ENCODE peak calls at places on chromosome X, in five cellular contexts. N is dorsolateral prefrontal cortex, E is stomach, P is KG1, G is AG08396. V is an unnamed sample.

GRCh38 chrX:132533409-132533808 is 44.6 kb upstream of the MBNL3 start:
- DNase-seq in N (no peak), E (no peak), P (no peak), G (no peak), V (no peak)

GRCh38 chrX:3962511-3963350 is 249.3 kb upstream of the PRKX start:
- DNase-seq in N (no peak), E (no peak), P (no peak), G (peak), V (no peak)

GRCh38 chrX:46758163-46758955 is 559 bp downstream of the SLC9A7 start:
- DNase-seq in N (no peak), E (no peak), P (no peak), G (no peak), V (no peak)

GRCh38 chrX:69615779-69616519 is at the start of gene EDA:
- DNase-seq in N (peak), E (peak), P (no peak), G (peak), V (peak)

GRCh38 chrX:70613295-70613694 is 168.7 kb downstream of the DLG3 start:
- DNase-seq in N (no peak), E (no peak), P (no peak), G (peak), V (no peak)

GRCh38 chrX:69133561-69134542 is 31.4 kb downstream of the PJA1 start:
- DNase-seq in N (no peak), E (no peak), P (no peak), G (peak), V (no peak)

GRCh38 chrX:22424141-22424915 is 151.6 kb downstream of the CBLL2 start:
- DNase-seq in N (no peak), E (no peak), P (no peak), G (no peak), V (no peak)

GRCh38 chrX:33831211-33831610 is 300.9 kb downstream of the FAM47A start:
- DNase-seq in N (no peak), E (no peak), P (no peak), G (no peak), V (no peak)

GRCh38 chrX:53125506-53125905 is 31.6 kb downstream of the KANTR start:
- DNase-seq in N (no peak), E (no peak), P (no peak), G (no peak), V (no peak)

GRCh38 chrX:8851487-8851886 is 50.3 kb upstream of the FAM9A start:
- DNase-seq in N (no peak), E (no peak), P (no peak), G (no peak), V (no peak)

GRCh38 chrX:74535633-74536141 is 78.7 kb downstream of the RLIM start:
- DNase-seq in N (peak), E (peak), P (no peak), G (peak), V (peak)

GRCh38 chrX:17266171-17266570 is 108.8 kb upstream of the NHS start:
- DNase-seq in N (no peak), E (no peak), P (no peak), G (no peak), V (no peak)

GRCh38 chrX:46758956-46759644 is at the start of gene SLC9A7:
- DNase-seq in N (peak), E (peak), P (peak), G (peak), V (peak)

GRCh38 chrX:46686003-46686645 is 72.8 kb downstream of the SLC9A7 start:
- DNase-seq in N (no peak), E (no peak), P (peak), G (peak), V (no peak)

GRCh38 chrX:19174401-19175025 is 52.2 kb upstream of the ADGRG2 start:
- DNase-seq in N (no peak), E (no peak), P (no peak), G (peak), V (no peak)

GRCh38 chrX:17376381-17377046 is 1.5 kb downstream of the NHS start:
- DNase-seq in N (no peak), E (no peak), P (no peak), G (peak), V (no peak)

GRCh38 chrX:53317365-53318069 is 36.1 kb upstream of the IQSEC2 start:
- DNase-seq in N (peak), E (peak), P (peak), G (peak), V (peak)

GRCh38 chrX:74015379-74016019 is 288.5 kb upstream of the ZCCHC13 start:
- DNase-seq in N (peak), E (peak), P (no peak), G (peak), V (peak)

GRCh38 chrX:9310596-9310995 is 154.3 kb upstream of the TBL1X start:
- DNase-seq in N (no peak), E (no peak), P (no peak), G (peak), V (no peak)

GRCh38 chrX:100376581-100376980 is 33.5 kb downstream of the PCDH19 start:
- DNase-seq in N (no peak), E (no peak), P (no peak), G (no peak), V (no peak)

V was measured in hippocampal formation.